ENCODE peak calls at places on chromosomes 5 and 9, in six cellular contexts. One of them, this sample, is unnamed. For H3K4me1 and H3K36me3, the result is how much of the 10 kb centered on the place peaks cover.

GRCh38 chr9:27126682-27127081 is 17.7 kb downstream of the TEK start:
- DNase-seq in naive thymus-derived CD4-positive, alpha-beta T cell: no peak
- DNase-seq in right lobe of liver: no peak
- DNase-seq in GM23248: no peak
- DNase-seq in ascending aorta: no peak
- DNase-seq in left lung: no peak
- DNase-seq in this sample: no peak

GRCh38 chr5:76556511-76557221 is 66.5 kb downstream of the F2RL2 start:
- DNase-seq in left lung: no peak
- DNase-seq in ascending aorta: no peak
- DNase-seq in right lobe of liver: no peak
- DNase-seq in GM23248: no peak
- DNase-seq in naive thymus-derived CD4-positive, alpha-beta T cell: no peak
- DNase-seq in this sample: no peak

GRCh38 chr5:14676320-14676719 is 11.8 kb downstream of the OTULIN start:
- DNase-seq in naive thymus-derived CD4-positive, alpha-beta T cell: no peak
- DNase-seq in ascending aorta: peak
- DNase-seq in right lobe of liver: no peak
- DNase-seq in left lung: peak
- DNase-seq in GM23248: peak
- DNase-seq in this sample: no peak

GRCh38 chr9:109167716-109168115 is 667 bp upstream of the FRRS1L start:
- DNase-seq in GM23248: no peak
- DNase-seq in ascending aorta: no peak
- DNase-seq in left lung: no peak
- DNase-seq in right lobe of liver: no peak
- DNase-seq in naive thymus-derived CD4-positive, alpha-beta T cell: no peak
- DNase-seq in this sample: no peak

GRCh38 chr5:30581198-30581925 is 612.1 kb upstream of the CDH6 start:
- DNase-seq in right lobe of liver: no peak
- DNase-seq in naive thymus-derived CD4-positive, alpha-beta T cell: no peak
- DNase-seq in left lung: no peak
- DNase-seq in GM23248: no peak
- DNase-seq in ascending aorta: no peak
- DNase-seq in this sample: no peak

GRCh38 chr9:108746864-108747263 is 108.9 kb downstream of the ACTL7B start:
- DNase-seq in left lung: no peak
- DNase-seq in naive thymus-derived CD4-positive, alpha-beta T cell: no peak
- DNase-seq in GM23248: peak
- DNase-seq in ascending aorta: no peak
- DNase-seq in right lobe of liver: no peak
- DNase-seq in this sample: no peak

GRCh38 chr5:60517094-60517694 is 182.8 kb downstream of the DEPDC1B start:
- DNase-seq in naive thymus-derived CD4-positive, alpha-beta T cell: no peak
- DNase-seq in right lobe of liver: no peak
- DNase-seq in GM23248: no peak
- DNase-seq in left lung: peak
- DNase-seq in ascending aorta: no peak
- DNase-seq in this sample: no peak

GRCh38 chr9:126113756-126114408 is 212.7 kb upstream of the MVB12B start:
- DNase-seq in GM23248: no peak
- DNase-seq in right lobe of liver: no peak
- DNase-seq in left lung: peak
- DNase-seq in naive thymus-derived CD4-positive, alpha-beta T cell: no peak
- DNase-seq in ascending aorta: peak
- DNase-seq in this sample: no peak

GRCh38 chr5:55223219-55223987 is 3.7 kb downstream of the MCIDAS start:
- DNase-seq in GM23248: no peak
- DNase-seq in right lobe of liver: peak
- DNase-seq in left lung: no peak
- DNase-seq in ascending aorta: no peak
- DNase-seq in naive thymus-derived CD4-positive, alpha-beta T cell: no peak
- DNase-seq in this sample: no peak

GRCh38 chr5:118598311-118598710 is 390.0 kb downstream of the DTWD2 start:
- DNase-seq in right lobe of liver: no peak
- DNase-seq in left lung: no peak
- DNase-seq in GM23248: no peak
- DNase-seq in ascending aorta: no peak
- DNase-seq in naive thymus-derived CD4-positive, alpha-beta T cell: no peak
- DNase-seq in this sample: no peak

GRCh38 chr9:26169684-26170083 is 491.4 kb upstream of the TUSC1 start:
- DNase-seq in ascending aorta: no peak
- DNase-seq in right lobe of liver: no peak
- DNase-seq in GM23248: peak
- DNase-seq in naive thymus-derived CD4-positive, alpha-beta T cell: no peak
- DNase-seq in left lung: no peak
- DNase-seq in this sample: no peak

GRCh38 chr5:173538018-173538417 is 78.4 kb downstream of the BOD1 start:
- DNase-seq in right lobe of liver: no peak
- DNase-seq in left lung: no peak
- DNase-seq in naive thymus-derived CD4-positive, alpha-beta T cell: no peak
- DNase-seq in GM23248: no peak
- DNase-seq in ascending aorta: no peak
- DNase-seq in this sample: peak

GRCh38 chr5:109805472-109805871 is 115.7 kb downstream of the MAN2A1 start:
- DNase-seq in ascending aorta: no peak
- DNase-seq in GM23248: no peak
- DNase-seq in left lung: no peak
- DNase-seq in right lobe of liver: no peak
- DNase-seq in naive thymus-derived CD4-positive, alpha-beta T cell: no peak
- DNase-seq in this sample: no peak

GRCh38 chr5:65062684-65063083 is 294.0 kb downstream of the CWC27 start:
- DNase-seq in left lung: no peak
- DNase-seq in GM23248: peak
- DNase-seq in right lobe of liver: no peak
- DNase-seq in naive thymus-derived CD4-positive, alpha-beta T cell: no peak
- DNase-seq in ascending aorta: peak
- DNase-seq in this sample: peak

GRCh38 chr9:31588010-31588409 is 796.4 kb upstream of the ACO1 start:
- DNase-seq in GM23248: no peak
- DNase-seq in right lobe of liver: no peak
- DNase-seq in ascending aorta: no peak
- DNase-seq in naive thymus-derived CD4-positive, alpha-beta T cell: no peak
- DNase-seq in left lung: peak
- DNase-seq in this sample: no peak

GRCh38 chr5:84494453-84494852 is 109.8 kb upstream of the EDIL3 start:
- DNase-seq in GM23248: peak
- DNase-seq in naive thymus-derived CD4-positive, alpha-beta T cell: no peak
- DNase-seq in ascending aorta: no peak
- DNase-seq in left lung: no peak
- DNase-seq in right lobe of liver: no peak
- DNase-seq in this sample: no peak

GRCh38 chr5:169651526-169651925 is 14.5 kb downstream of the DOCK2 start:
- DNase-seq in left lung: no peak
- DNase-seq in naive thymus-derived CD4-positive, alpha-beta T cell: no peak
- DNase-seq in GM23248: no peak
- DNase-seq in right lobe of liver: no peak
- DNase-seq in ascending aorta: no peak
- DNase-seq in this sample: no peak

GRCh38 chr9:95729066-95729465 is 146.4 kb upstream of the ERCC6L2 start:
- DNase-seq in left lung: no peak
- DNase-seq in ascending aorta: no peak
- DNase-seq in GM23248: no peak
- DNase-seq in naive thymus-derived CD4-positive, alpha-beta T cell: no peak
- DNase-seq in right lobe of liver: no peak
- DNase-seq in this sample: no peak

GRCh38 chr5:11918463-11919045 is 14.3 kb upstream of the CTNND2 start:
- DNase-seq in right lobe of liver: no peak
- DNase-seq in ascending aorta: no peak
- DNase-seq in left lung: no peak
- DNase-seq in naive thymus-derived CD4-positive, alpha-beta T cell: no peak
- DNase-seq in GM23248: no peak
- DNase-seq in this sample: no peak

GRCh38 chr5:17379188-17379951 is 118.7 kb upstream of the TAF11L2 start:
- DNase-seq in ascending aorta: no peak
- DNase-seq in left lung: no peak
- DNase-seq in GM23248: peak
- DNase-seq in right lobe of liver: no peak
- DNase-seq in naive thymus-derived CD4-positive, alpha-beta T cell: no peak
- DNase-seq in this sample: no peak

GRCh38 chr5:17378346-17378984 is 119.6 kb upstream of the TAF11L2 start:
- DNase-seq in right lobe of liver: no peak
- DNase-seq in naive thymus-derived CD4-positive, alpha-beta T cell: no peak
- DNase-seq in ascending aorta: no peak
- DNase-seq in GM23248: peak
- DNase-seq in left lung: no peak
- DNase-seq in this sample: no peak

GRCh38 chr5:17383526-17383925 is 114.5 kb upstream of the TAF11L2 start:
- DNase-seq in GM23248: no peak
- DNase-seq in naive thymus-derived CD4-positive, alpha-beta T cell: no peak
- DNase-seq in ascending aorta: no peak
- DNase-seq in left lung: no peak
- DNase-seq in right lobe of liver: no peak
- DNase-seq in this sample: no peak

DNA sequence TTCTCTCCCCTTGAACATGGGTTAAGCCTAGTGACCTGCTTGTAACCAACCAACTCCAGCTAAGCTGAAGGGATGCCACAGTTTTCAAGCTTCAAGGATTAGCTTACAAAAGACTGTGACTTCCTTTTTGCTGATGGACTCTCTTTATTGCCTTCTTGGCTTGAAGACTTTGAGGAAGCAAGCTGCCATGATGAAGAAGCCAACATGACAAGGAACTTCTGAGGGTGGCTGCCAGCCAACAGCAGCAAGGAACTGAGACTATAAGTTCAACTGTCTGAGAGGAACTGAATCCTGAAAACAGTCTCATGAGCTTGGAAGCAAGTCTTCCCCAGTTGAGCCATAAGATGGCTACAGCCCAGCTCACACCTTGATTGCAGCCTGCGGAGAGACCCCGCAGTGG is 116.1 kb upstream of the TAF11L2 start:
- DNase-seq in right lobe of liver: peak
- DNase-seq in left lung: no peak
- DNase-seq in ascending aorta: no peak
- DNase-seq in naive thymus-derived CD4-positive, alpha-beta T cell: no peak
- DNase-seq in GM23248: no peak
- DNase-seq in this sample: peak
- H3K4me1 ChIP-seq in right lobe of liver: under half
- H3K4me1 ChIP-seq in left lung: under half
- H3K4me1 ChIP-seq in ascending aorta: under half
- H3K4me1 ChIP-seq in naive thymus-derived CD4-positive, alpha-beta T cell: under half
- H3K4me1 ChIP-seq in GM23248: under half
- H3K4me1 ChIP-seq in this sample: under half

DNA sequence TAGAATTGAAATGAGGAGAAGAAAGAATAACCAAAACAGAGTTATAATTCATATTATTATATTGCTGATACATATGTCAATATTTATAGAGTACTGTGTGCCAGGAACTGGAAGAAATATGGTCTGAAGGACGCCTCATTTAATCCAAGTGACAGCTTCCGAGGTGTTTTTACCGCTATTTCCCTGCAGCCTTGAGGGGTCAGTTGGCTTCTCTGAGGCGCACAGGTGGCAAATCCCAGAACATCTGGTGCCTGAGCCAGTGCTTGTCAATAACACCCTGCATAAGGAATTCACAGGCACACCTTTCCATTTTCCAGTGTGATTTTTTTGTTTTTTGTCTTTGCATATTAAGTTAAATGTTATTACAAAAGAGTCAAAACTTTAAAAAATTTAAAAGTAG is 43.3 kb upstream of the CTSL start:
- DNase-seq in left lung: no peak
- DNase-seq in naive thymus-derived CD4-positive, alpha-beta T cell: no peak
- DNase-seq in GM23248: no peak
- DNase-seq in right lobe of liver: no peak
- DNase-seq in ascending aorta: no peak
- DNase-seq in this sample: no peak
- H3K36me3 ChIP-seq in left lung: under half
- H3K36me3 ChIP-seq in naive thymus-derived CD4-positive, alpha-beta T cell: under half
- H3K36me3 ChIP-seq in GM23248: under half
- H3K36me3 ChIP-seq in right lobe of liver: under half
- H3K36me3 ChIP-seq in ascending aorta: under half
- H3K36me3 ChIP-seq in this sample: under half

GRCh38 chr9:124285490-124285889 is 27.7 kb downstream of the NEK6 start:
- DNase-seq in GM23248: no peak
- DNase-seq in naive thymus-derived CD4-positive, alpha-beta T cell: no peak
- DNase-seq in ascending aorta: no peak
- DNase-seq in right lobe of liver: no peak
- DNase-seq in left lung: no peak
- DNase-seq in this sample: no peak

GRCh38 chr9:124284940-124285441 is 27.2 kb downstream of the NEK6 start:
- DNase-seq in GM23248: peak
- DNase-seq in left lung: no peak
- DNase-seq in ascending aorta: peak
- DNase-seq in naive thymus-derived CD4-positive, alpha-beta T cell: no peak
- DNase-seq in right lobe of liver: no peak
- DNase-seq in this sample: no peak

GRCh38 chr9:124284237-124284831 is 26.6 kb downstream of the NEK6 start:
- DNase-seq in ascending aorta: no peak
- DNase-seq in GM23248: no peak
- DNase-seq in right lobe of liver: peak
- DNase-seq in naive thymus-derived CD4-positive, alpha-beta T cell: no peak
- DNase-seq in left lung: no peak
- DNase-seq in this sample: peak

GRCh38 chr9:124286292-124286931 is 28.7 kb downstream of the NEK6 start:
- DNase-seq in naive thymus-derived CD4-positive, alpha-beta T cell: no peak
- DNase-seq in left lung: no peak
- DNase-seq in right lobe of liver: peak
- DNase-seq in GM23248: peak
- DNase-seq in ascending aorta: no peak
- DNase-seq in this sample: no peak

GRCh38 chr9:124285903-124286291 is 28.1 kb downstream of the NEK6 start:
- DNase-seq in GM23248: peak
- DNase-seq in naive thymus-derived CD4-positive, alpha-beta T cell: no peak
- DNase-seq in left lung: no peak
- DNase-seq in ascending aorta: peak
- DNase-seq in right lobe of liver: peak
- DNase-seq in this sample: no peak
- H3K4me1 ChIP-seq in GM23248: under half
- H3K4me1 ChIP-seq in naive thymus-derived CD4-positive, alpha-beta T cell: under half
- H3K4me1 ChIP-seq in left lung: half or more
- H3K4me1 ChIP-seq in ascending aorta: half or more
- H3K4me1 ChIP-seq in right lobe of liver: under half
- H3K4me1 ChIP-seq in this sample: half or more

GRCh38 chr9:121178676-121179372 is 22.8 kb downstream of the RAB14 start:
- DNase-seq in right lobe of liver: peak
- DNase-seq in naive thymus-derived CD4-positive, alpha-beta T cell: no peak
- DNase-seq in GM23248: no peak
- DNase-seq in ascending aorta: no peak
- DNase-seq in left lung: no peak
- DNase-seq in this sample: no peak

GRCh38 chr9:121182976-121183375 is 18.7 kb downstream of the RAB14 start:
- DNase-seq in GM23248: no peak
- DNase-seq in right lobe of liver: no peak
- DNase-seq in naive thymus-derived CD4-positive, alpha-beta T cell: no peak
- DNase-seq in left lung: no peak
- DNase-seq in ascending aorta: no peak
- DNase-seq in this sample: no peak

GRCh38 chr9:121182437-121182836 is 19.2 kb downstream of the RAB14 start:
- DNase-seq in right lobe of liver: no peak
- DNase-seq in left lung: no peak
- DNase-seq in ascending aorta: no peak
- DNase-seq in GM23248: no peak
- DNase-seq in naive thymus-derived CD4-positive, alpha-beta T cell: no peak
- DNase-seq in this sample: no peak

GRCh38 chr9:121183666-121184423 is 17.8 kb downstream of the RAB14 start:
- DNase-seq in right lobe of liver: no peak
- DNase-seq in ascending aorta: no peak
- DNase-seq in left lung: no peak
- DNase-seq in GM23248: no peak
- DNase-seq in naive thymus-derived CD4-positive, alpha-beta T cell: no peak
- DNase-seq in this sample: no peak

GRCh38 chr9:121179930-121180681 is 21.6 kb downstream of the RAB14 start:
- DNase-seq in ascending aorta: no peak
- DNase-seq in GM23248: no peak
- DNase-seq in naive thymus-derived CD4-positive, alpha-beta T cell: no peak
- DNase-seq in right lobe of liver: peak
- DNase-seq in left lung: no peak
- DNase-seq in this sample: no peak
- H3K36me3 ChIP-seq in ascending aorta: under half
- H3K36me3 ChIP-seq in GM23248: half or more
- H3K36me3 ChIP-seq in naive thymus-derived CD4-positive, alpha-beta T cell: under half
- H3K36me3 ChIP-seq in right lobe of liver: under half
- H3K36me3 ChIP-seq in left lung: under half
- H3K36me3 ChIP-seq in this sample: under half

This sample was measured in heart right ventricle.